ENCODE peak calls at places on chromosome 7, in four cellular contexts. One of them, this sample, is unnamed.

GRCh38 chr7:150738092-150739044 is 1.1 kb downstream of the GIMAP5 start:
- DNase-seq in right cardiac atrium: no peak
- DNase-seq in spleen: no peak
- DNase-seq in CD8-positive, alpha-beta T cell: no peak
- DNase-seq in this sample: no peak

GRCh38 chr7:42685911-42686310 is 226.0 kb downstream of the C7orf25 start:
- DNase-seq in right cardiac atrium: no peak
- DNase-seq in spleen: no peak
- DNase-seq in CD8-positive, alpha-beta T cell: no peak
- DNase-seq in this sample: no peak

GRCh38 chr7:132179681-132180080 is 396.6 kb downstream of the PLXNA4 start:
- DNase-seq in right cardiac atrium: no peak
- DNase-seq in spleen: peak; percentile 50
- DNase-seq in CD8-positive, alpha-beta T cell: no peak
- DNase-seq in this sample: no peak

GRCh38 chr7:111931016-111931517 is 275.1 kb downstream of the DOCK4 start:
- DNase-seq in right cardiac atrium: no peak
- DNase-seq in spleen: no peak
- DNase-seq in CD8-positive, alpha-beta T cell: no peak
- DNase-seq in this sample: peak; percentile 26

GRCh38 chr7:130895006-130895750 is 161.2 kb upstream of the KLF14 start:
- DNase-seq in right cardiac atrium: no peak
- DNase-seq in spleen: no peak
- DNase-seq in CD8-positive, alpha-beta T cell: no peak
- DNase-seq in this sample: no peak

GRCh38 chr7:153515359-153515758 is 536.8 kb upstream of the DPP6 start:
- DNase-seq in right cardiac atrium: no peak
- DNase-seq in spleen: no peak
- DNase-seq in CD8-positive, alpha-beta T cell: no peak
- DNase-seq in this sample: no peak

GRCh38 chr7:49279886-49280285 is 355.5 kb downstream of the CDC14C start:
- DNase-seq in right cardiac atrium: no peak
- DNase-seq in spleen: no peak
- DNase-seq in CD8-positive, alpha-beta T cell: no peak
- DNase-seq in this sample: no peak

GRCh38 chr7:4809091-4809591 is 33.7 kb downstream of the AP5Z1 start:
- DNase-seq in right cardiac atrium: peak; percentile 82
- DNase-seq in spleen: no peak
- DNase-seq in CD8-positive, alpha-beta T cell: peak; percentile 18
- DNase-seq in this sample: no peak

GRCh38 chr7:81616951-81617350 is 152.9 kb downstream of the HGF start:
- DNase-seq in right cardiac atrium: no peak
- DNase-seq in spleen: no peak
- DNase-seq in CD8-positive, alpha-beta T cell: no peak
- DNase-seq in this sample: no peak

GRCh38 chr7:90594791-90595317 is 1.3 kb upstream of the CDK14 start:
- DNase-seq in right cardiac atrium: peak; percentile 39
- DNase-seq in spleen: no peak
- DNase-seq in CD8-positive, alpha-beta T cell: no peak
- DNase-seq in this sample: peak; percentile 54

GRCh38 chr7:103637726-103638125 is 191.7 kb upstream of the SLC26A5 start:
- DNase-seq in right cardiac atrium: no peak
- DNase-seq in spleen: no peak
- DNase-seq in CD8-positive, alpha-beta T cell: no peak
- DNase-seq in this sample: no peak

GRCh38 chr7:98200364-98200763 is 10.9 kb upstream of the BHLHA15 start:
- DNase-seq in right cardiac atrium: no peak
- DNase-seq in spleen: no peak
- DNase-seq in CD8-positive, alpha-beta T cell: no peak
- DNase-seq in this sample: no peak

GRCh38 chr7:46848944-46849343 is 733.0 kb downstream of the TNS3 start:
- DNase-seq in right cardiac atrium: no peak
- DNase-seq in spleen: no peak
- DNase-seq in CD8-positive, alpha-beta T cell: no peak
- DNase-seq in this sample: no peak

GRCh38 chr7:32941996-32942782 is 15.1 kb upstream of the FKBP9 start:
- DNase-seq in right cardiac atrium: peak; percentile 89
- DNase-seq in spleen: peak; percentile 92
- DNase-seq in CD8-positive, alpha-beta T cell: peak; percentile 27
- DNase-seq in this sample: peak; percentile 58

GRCh38 chr7:137287651-137288258 is 55.8 kb downstream of the PTN start:
- DNase-seq in right cardiac atrium: no peak
- DNase-seq in spleen: no peak
- DNase-seq in CD8-positive, alpha-beta T cell: no peak
- DNase-seq in this sample: peak; percentile 26

GRCh38 chr7:68185641-68186040 is 1189.0 kb downstream of the TYW1 start:
- DNase-seq in right cardiac atrium: no peak
- DNase-seq in spleen: no peak
- DNase-seq in CD8-positive, alpha-beta T cell: no peak
- DNase-seq in this sample: no peak

GRCh38 chr7:155358948-155359712 is 61.5 kb downstream of the INSIG1 start:
- DNase-seq in right cardiac atrium: no peak
- DNase-seq in spleen: peak; percentile 53
- DNase-seq in CD8-positive, alpha-beta T cell: no peak
- DNase-seq in this sample: no peak
- H3K27ac ChIP-seq in right cardiac atrium: no peak overlapping the region
- H3K27ac ChIP-seq in spleen: no peak overlapping the region
- H3K27ac ChIP-seq in CD8-positive, alpha-beta T cell: no peak overlapping the region
- H3K27ac ChIP-seq in this sample: no peak overlapping the region

GRCh38 chr7:101169110-101169837 is 3.9 kb upstream of the VGF start:
- DNase-seq in right cardiac atrium: no peak
- DNase-seq in spleen: no peak
- DNase-seq in CD8-positive, alpha-beta T cell: no peak
- DNase-seq in this sample: no peak
- H3K4me3 ChIP-seq in right cardiac atrium: no peak overlapping the region
- H3K4me3 ChIP-seq in spleen: no peak overlapping the region
- H3K4me3 ChIP-seq in CD8-positive, alpha-beta T cell: no peak overlapping the region
- H3K4me3 ChIP-seq in this sample: no peak overlapping the region

GRCh38 chr7:40419832-40420231 is 285.0 kb downstream of the SUGCT start:
- DNase-seq in right cardiac atrium: no peak
- DNase-seq in spleen: no peak
- DNase-seq in CD8-positive, alpha-beta T cell: no peak
- DNase-seq in this sample: no peak
- H3K27ac ChIP-seq in right cardiac atrium: no peak overlapping the region
- H3K27ac ChIP-seq in spleen: no peak overlapping the region
- H3K27ac ChIP-seq in CD8-positive, alpha-beta T cell: no peak overlapping the region
- H3K27ac ChIP-seq in this sample: no peak overlapping the region

DNA sequence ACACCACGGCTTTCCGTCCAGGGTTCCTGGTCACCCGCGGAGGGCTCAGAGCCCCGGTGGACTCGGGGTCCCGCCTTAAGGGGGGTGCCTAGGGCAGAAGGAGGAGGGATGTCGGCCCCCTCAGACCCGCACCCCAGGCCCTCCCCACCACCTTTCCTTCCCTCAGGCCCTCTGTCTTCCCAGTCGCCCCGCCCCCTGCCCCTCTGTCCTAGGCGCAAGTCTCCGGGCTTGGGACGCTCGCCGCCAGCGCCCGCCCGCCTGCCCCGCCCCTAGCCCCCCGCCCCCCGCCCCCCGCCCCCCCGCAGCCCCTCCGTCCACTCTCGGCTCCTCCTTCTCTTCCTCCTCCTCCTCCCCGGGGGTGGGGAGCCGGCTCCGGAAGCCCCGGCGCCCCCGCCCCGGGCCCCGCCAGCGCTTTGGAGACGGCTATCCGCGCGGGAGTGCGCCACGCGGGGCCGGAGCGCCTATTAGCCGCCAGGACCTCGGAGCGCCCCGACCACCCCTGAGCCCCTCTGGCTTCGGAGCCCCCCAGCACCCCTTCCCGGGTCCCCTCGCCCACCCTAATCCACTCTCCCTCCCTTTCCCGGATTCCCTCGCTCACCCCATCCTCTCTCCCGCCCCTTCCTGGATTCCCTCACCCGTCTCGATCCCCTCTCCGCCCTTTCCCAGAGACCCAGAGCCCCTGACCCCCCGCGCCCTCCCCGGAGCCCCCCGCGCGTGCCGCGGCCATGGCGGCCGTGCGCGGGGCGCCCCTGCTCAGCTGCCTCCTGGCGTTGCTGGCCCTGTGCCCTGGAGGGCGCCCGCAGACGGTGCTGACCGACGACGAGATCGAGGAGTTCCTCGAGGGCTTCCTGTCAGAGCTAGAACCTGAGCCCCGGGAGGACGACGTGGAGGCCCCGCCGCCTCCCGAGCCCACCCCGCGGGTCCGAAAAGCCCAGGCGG is at the start of gene AEBP1:
- DNase-seq in right cardiac atrium: peak; percentile 83
- DNase-seq in spleen: peak; percentile 87
- DNase-seq in CD8-positive, alpha-beta T cell: peak; percentile 19
- DNase-seq in this sample: peak; percentile 71
- H3K4me3 ChIP-seq in right cardiac atrium: peak within 1 kb of the TSS; percentile 65
- H3K4me3 ChIP-seq in spleen: peak within 1 kb of the TSS; percentile 43
- H3K4me3 ChIP-seq in CD8-positive, alpha-beta T cell: peak within 1 kb of the TSS; percentile 63
- H3K4me3 ChIP-seq in this sample: peak within 1 kb of the TSS; percentile 54

GRCh38 chr7:40916811-40917210 is 782.0 kb downstream of the SUGCT start:
- DNase-seq in right cardiac atrium: no peak
- DNase-seq in spleen: no peak
- DNase-seq in CD8-positive, alpha-beta T cell: no peak
- DNase-seq in this sample: no peak
- H3K27ac ChIP-seq in right cardiac atrium: no peak overlapping the region
- H3K27ac ChIP-seq in spleen: no peak overlapping the region
- H3K27ac ChIP-seq in CD8-positive, alpha-beta T cell: no peak overlapping the region
- H3K27ac ChIP-seq in this sample: no peak overlapping the region

GRCh38 chr7:76233538-76234281 is 32.0 kb downstream of the SRRM3 start:
- DNase-seq in right cardiac atrium: no peak
- DNase-seq in spleen: no peak
- DNase-seq in CD8-positive, alpha-beta T cell: no peak
- DNase-seq in this sample: peak; percentile 87

GRCh38 chr7:76236226-76236625 is 34.5 kb downstream of the SRRM3 start:
- DNase-seq in right cardiac atrium: no peak
- DNase-seq in spleen: no peak
- DNase-seq in CD8-positive, alpha-beta T cell: no peak
- DNase-seq in this sample: no peak

GRCh38 chr7:76232698-76233097 is 31.0 kb downstream of the SRRM3 start:
- DNase-seq in right cardiac atrium: no peak
- DNase-seq in spleen: no peak
- DNase-seq in CD8-positive, alpha-beta T cell: no peak
- DNase-seq in this sample: no peak

GRCh38 chr7:76234282-76234584 is 32.5 kb downstream of the SRRM3 start:
- DNase-seq in right cardiac atrium: no peak
- DNase-seq in spleen: no peak
- DNase-seq in CD8-positive, alpha-beta T cell: no peak
- DNase-seq in this sample: no peak

DNA sequence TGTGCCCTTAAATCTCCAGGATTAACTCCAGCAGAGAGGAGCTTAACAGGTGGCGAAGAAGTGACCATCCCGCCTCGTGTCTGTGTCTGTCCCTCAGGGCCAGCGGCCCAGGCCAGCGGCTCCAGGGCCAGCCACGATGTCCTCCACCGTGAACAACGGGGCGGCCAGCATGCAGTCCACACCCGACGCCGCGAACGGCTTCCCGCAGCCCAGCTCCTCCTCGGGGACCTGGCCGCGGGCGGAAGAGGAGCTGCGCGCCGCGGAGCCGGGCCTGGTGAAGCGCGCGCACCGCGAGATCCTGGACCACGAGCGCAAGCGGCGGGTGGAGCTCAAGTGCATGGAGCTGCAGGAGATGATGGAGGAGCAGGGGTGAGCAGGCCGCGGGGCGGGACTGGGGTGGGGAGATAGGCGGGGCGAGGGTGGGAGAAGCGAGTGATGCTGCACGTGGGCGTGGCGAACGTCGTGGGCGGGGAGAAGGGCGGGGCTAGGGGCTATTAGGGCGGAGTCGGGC is 33.3 kb downstream of the SRRM3 start:
- DNase-seq in right cardiac atrium: peak; percentile 89
- DNase-seq in spleen: peak; percentile 82
- DNase-seq in CD8-positive, alpha-beta T cell: peak; percentile 44
- DNase-seq in this sample: peak; percentile 90
- H3K4me3 ChIP-seq in right cardiac atrium: no peak overlapping the region
- H3K4me3 ChIP-seq in spleen: peak overlapping the region; percentile 22
- H3K4me3 ChIP-seq in CD8-positive, alpha-beta T cell: peak overlapping the region; percentile 23
- H3K4me3 ChIP-seq in this sample: peak overlapping the region; percentile 45

GRCh38 chr7:44881610-44882009 is 3.7 kb downstream of the PURB start:
- DNase-seq in right cardiac atrium: no peak
- DNase-seq in spleen: no peak
- DNase-seq in CD8-positive, alpha-beta T cell: no peak
- DNase-seq in this sample: no peak

GRCh38 chr7:44880317-44881018 is 4.9 kb downstream of the PURB start:
- DNase-seq in right cardiac atrium: no peak
- DNase-seq in spleen: no peak
- DNase-seq in CD8-positive, alpha-beta T cell: no peak
- DNase-seq in this sample: no peak

GRCh38 chr7:44882899-44883298 is 2.4 kb downstream of the PURB start:
- DNase-seq in right cardiac atrium: no peak
- DNase-seq in spleen: no peak
- DNase-seq in CD8-positive, alpha-beta T cell: no peak
- DNase-seq in this sample: no peak

GRCh38 chr7:44883961-44884360 is 1.4 kb downstream of the PURB start:
- DNase-seq in right cardiac atrium: no peak
- DNase-seq in spleen: no peak
- DNase-seq in CD8-positive, alpha-beta T cell: no peak
- DNase-seq in this sample: no peak

DNA sequence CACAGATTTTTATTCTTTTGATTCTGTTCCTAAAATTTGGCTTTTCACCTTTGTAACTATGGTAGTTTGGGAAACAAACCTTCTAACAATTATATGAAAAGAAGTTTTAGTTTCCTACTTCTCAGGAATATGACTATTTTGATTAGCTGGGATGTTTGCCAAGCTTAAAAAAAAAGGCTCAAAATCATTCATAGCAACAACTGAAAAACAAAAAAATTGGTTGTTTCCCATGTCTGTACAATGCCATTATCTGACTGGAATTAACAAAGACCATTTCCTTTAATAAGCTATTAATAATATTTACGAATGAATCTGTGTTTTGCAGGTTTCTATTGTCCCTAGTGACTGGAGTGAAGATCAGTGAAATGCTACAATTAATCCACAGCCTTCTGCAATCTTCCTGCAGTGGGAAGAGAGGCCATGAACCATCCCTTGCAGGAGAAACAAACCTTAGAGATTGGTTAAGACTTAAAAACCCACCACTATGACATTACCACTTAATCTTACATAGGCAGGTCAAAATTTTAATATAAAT is 4.2 kb downstream of the PURB start:
- DNase-seq in right cardiac atrium: no peak
- DNase-seq in spleen: no peak
- DNase-seq in CD8-positive, alpha-beta T cell: no peak
- DNase-seq in this sample: no peak
- H3K27ac ChIP-seq in right cardiac atrium: no peak overlapping the region
- H3K27ac ChIP-seq in spleen: no peak overlapping the region
- H3K27ac ChIP-seq in CD8-positive, alpha-beta T cell: no peak overlapping the region
- H3K27ac ChIP-seq in this sample: no peak overlapping the region